ENCODE peak calls at places on chromosome 16, in five cellular contexts. One of them, this sample, is unnamed.

GRCh38 chr16:31470615-31471014 is 1.3 kb upstream of the TGFB1I1 start:
- DNase-seq in H1: no peak
- DNase-seq in HepG2: no peak
- DNase-seq in HCT116: no peak
- DNase-seq in GM12878: no peak
- DNase-seq in this sample: no peak

GRCh38 chr16:15434425-15435215 is at the start of gene BMERB1:
- DNase-seq in GM12878: no peak
- DNase-seq in HepG2: no peak
- DNase-seq in H1: peak; percentile 91
- DNase-seq in HCT116: peak; percentile 12
- DNase-seq in this sample: no peak

GRCh38 chr16:18983565-18984424 is at the start of gene TMC7:
- DNase-seq in HCT116: peak; percentile 80
- DNase-seq in H1: peak; percentile 93
- DNase-seq in HepG2: peak; percentile 91
- DNase-seq in GM12878: no peak
- DNase-seq in this sample: peak; percentile 89

GRCh38 chr16:67182288-67182687 is 1.5 kb downstream of the MATCAP1 start:
- DNase-seq in GM12878: no peak
- DNase-seq in HepG2: no peak
- DNase-seq in H1: no peak
- DNase-seq in HCT116: no peak
- DNase-seq in this sample: no peak

GRCh38 chr16:27769561-27770222 is 219.7 kb downstream of the KATNIP start:
- DNase-seq in HepG2: no peak
- DNase-seq in H1: no peak
- DNase-seq in HCT116: peak; percentile 80
- DNase-seq in GM12878: no peak
- DNase-seq in this sample: no peak

GRCh38 chr16:31695667-31696066 is 168.0 kb downstream of the AHSP start:
- DNase-seq in HepG2: no peak
- DNase-seq in GM12878: no peak
- DNase-seq in H1: no peak
- DNase-seq in HCT116: no peak
- DNase-seq in this sample: peak; percentile 31

GRCh38 chr16:54926166-54926838 is 4.4 kb upstream of the IRX5 start:
- DNase-seq in H1: no peak
- DNase-seq in HepG2: no peak
- DNase-seq in HCT116: no peak
- DNase-seq in GM12878: no peak
- DNase-seq in this sample: no peak

GRCh38 chr16:3274947-3275346 is 8.3 kb upstream of the ZNF263 start:
- DNase-seq in HCT116: no peak
- DNase-seq in HepG2: no peak
- DNase-seq in H1: no peak
- DNase-seq in GM12878: no peak
- DNase-seq in this sample: no peak

GRCh38 chr16:4679854-4680636 is 13.3 kb upstream of the NUDT16L1 start:
- DNase-seq in HCT116: no peak
- DNase-seq in H1: no peak
- DNase-seq in GM12878: no peak
- DNase-seq in HepG2: no peak
- DNase-seq in this sample: no peak

GRCh38 chr16:27205436-27206065 is 2.2 kb downstream of the KDM8 start:
- DNase-seq in HepG2: no peak
- DNase-seq in H1: no peak
- DNase-seq in GM12878: no peak
- DNase-seq in HCT116: no peak
- DNase-seq in this sample: no peak

GRCh38 chr16:58286280-58286679 is 8.5 kb downstream of the PRSS54 start:
- DNase-seq in H1: no peak
- DNase-seq in GM12878: no peak
- DNase-seq in HCT116: no peak
- DNase-seq in HepG2: no peak
- DNase-seq in this sample: no peak

GRCh38 chr16:84741351-84741791 is 41.6 kb downstream of the USP10 start:
- DNase-seq in H1: no peak
- DNase-seq in GM12878: no peak
- DNase-seq in HepG2: no peak
- DNase-seq in HCT116: no peak
- DNase-seq in this sample: no peak

GRCh38 chr16:86382774-86383407 is 127.4 kb upstream of the FOXF1 start:
- DNase-seq in H1: no peak
- DNase-seq in HepG2: no peak
- DNase-seq in GM12878: no peak
- DNase-seq in HCT116: no peak
- DNase-seq in this sample: no peak

GRCh38 chr16:1333149-1333812 is at the start of gene BAIAP3:
- DNase-seq in GM12878: no peak
- DNase-seq in HepG2: no peak
- DNase-seq in HCT116: no peak
- DNase-seq in H1: peak; percentile 80
- DNase-seq in this sample: peak; percentile 74

GRCh38 chr16:66830422-66831404 is at the start of gene NAE1:
- DNase-seq in H1: peak; percentile 95
- DNase-seq in HCT116: peak; percentile 76
- DNase-seq in HepG2: peak; percentile 81
- DNase-seq in GM12878: peak; percentile 57
- DNase-seq in this sample: peak; percentile 95

DNA sequence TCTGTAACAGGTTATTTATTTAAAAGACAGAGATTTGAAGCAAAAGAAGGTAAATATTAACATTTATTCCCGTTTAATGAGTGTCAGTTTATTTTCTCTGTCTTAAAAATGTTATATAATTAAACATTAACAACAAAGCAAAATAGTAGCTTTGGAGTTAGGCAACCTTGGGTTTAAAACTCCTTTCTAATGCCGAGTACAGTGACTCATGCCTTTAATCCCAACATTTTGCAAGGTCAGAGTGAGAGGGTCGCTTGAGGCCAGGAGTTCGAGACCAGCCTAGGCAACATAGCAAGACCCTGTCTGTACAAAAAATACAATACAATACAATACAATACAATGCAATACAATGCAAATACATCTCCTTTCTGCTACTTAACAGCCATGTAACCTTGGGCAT is 128.7 kb downstream of the CHD9 start:
- DNase-seq in HepG2: peak; percentile 21
- DNase-seq in H1: no peak
- DNase-seq in GM12878: no peak
- DNase-seq in HCT116: no peak
- DNase-seq in this sample: no peak
- TF ChIP-seq SRF in HepG2: no peak
- TF ChIP-seq SRF in H1: no peak
- TF ChIP-seq SRF in GM12878: no peak
- TF ChIP-seq SRF in HCT116: no peak
- TF ChIP-seq SRF in this sample: no peak

GRCh38 chr16:71383054-71383773 is 24.7 kb downstream of the CALB2 start:
- DNase-seq in H1: no peak
- DNase-seq in GM12878: no peak
- DNase-seq in HCT116: no peak
- DNase-seq in HepG2: no peak
- DNase-seq in this sample: no peak
- H3K4me2 ChIP-seq in H1: peak overlapping the region; percentile 13
- H3K4me2 ChIP-seq in GM12878: no peak overlapping the region
- H3K4me2 ChIP-seq in HCT116: no peak overlapping the region
- H3K4me2 ChIP-seq in HepG2: no peak overlapping the region
- H3K4me2 ChIP-seq in this sample: no peak overlapping the region

GRCh38 chr16:71885261-71885650 is 1.3 kb upstream of the ZNF821 start:
- DNase-seq in HepG2: no peak
- DNase-seq in H1: no peak
- DNase-seq in HCT116: no peak
- DNase-seq in GM12878: no peak
- DNase-seq in this sample: no peak
- TF ChIP-seq SRF in HepG2: no peak
- TF ChIP-seq SRF in H1: no peak
- TF ChIP-seq SRF in HCT116: no peak
- TF ChIP-seq SRF in GM12878: no peak
- TF ChIP-seq SRF in this sample: no peak

GRCh38 chr16:81774348-81774747 is 4.7 kb upstream of the PLCG2 start:
- DNase-seq in HCT116: no peak
- DNase-seq in GM12878: no peak
- DNase-seq in HepG2: no peak
- DNase-seq in H1: no peak
- DNase-seq in this sample: no peak

GRCh38 chr16:81765111-81765919 is 13.8 kb upstream of the PLCG2 start:
- DNase-seq in GM12878: no peak
- DNase-seq in HCT116: no peak
- DNase-seq in H1: no peak
- DNase-seq in HepG2: no peak
- DNase-seq in this sample: no peak

GRCh38 chr16:81775570-81775969 is 3.5 kb upstream of the PLCG2 start:
- DNase-seq in GM12878: no peak
- DNase-seq in HCT116: no peak
- DNase-seq in HepG2: no peak
- DNase-seq in H1: no peak
- DNase-seq in this sample: no peak

GRCh38 chr16:81767987-81768592 is 11.0 kb upstream of the PLCG2 start:
- DNase-seq in HepG2: peak; percentile 93
- DNase-seq in HCT116: no peak
- DNase-seq in GM12878: no peak
- DNase-seq in H1: no peak
- DNase-seq in this sample: no peak

DNA sequence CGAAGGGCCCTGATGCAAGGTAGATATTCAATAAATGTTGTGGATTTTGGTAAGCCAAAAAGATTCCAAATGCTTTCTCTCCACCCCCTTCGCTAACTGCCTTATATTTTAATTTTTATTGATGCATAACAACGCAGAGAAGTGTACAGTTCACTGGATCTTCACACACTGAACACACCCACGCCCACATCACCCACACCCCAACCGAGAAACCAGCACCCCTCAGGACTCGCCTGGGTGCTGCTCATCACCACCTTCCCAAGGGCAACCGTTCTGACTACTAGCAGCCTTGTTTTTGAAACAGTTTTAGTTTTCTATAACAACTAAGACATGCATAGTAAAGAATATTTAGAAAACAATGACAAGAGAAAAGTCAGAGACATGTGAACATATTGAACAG is 9.1 kb upstream of the PLCG2 start:
- DNase-seq in HepG2: no peak
- DNase-seq in H1: no peak
- DNase-seq in GM12878: no peak
- DNase-seq in HCT116: no peak
- DNase-seq in this sample: no peak
- H3K4me2 ChIP-seq in HepG2: no peak overlapping the region
- H3K4me2 ChIP-seq in H1: no peak overlapping the region
- H3K4me2 ChIP-seq in GM12878: no peak overlapping the region
- H3K4me2 ChIP-seq in HCT116: no peak overlapping the region
- H3K4me2 ChIP-seq in this sample: no peak overlapping the region

DNA sequence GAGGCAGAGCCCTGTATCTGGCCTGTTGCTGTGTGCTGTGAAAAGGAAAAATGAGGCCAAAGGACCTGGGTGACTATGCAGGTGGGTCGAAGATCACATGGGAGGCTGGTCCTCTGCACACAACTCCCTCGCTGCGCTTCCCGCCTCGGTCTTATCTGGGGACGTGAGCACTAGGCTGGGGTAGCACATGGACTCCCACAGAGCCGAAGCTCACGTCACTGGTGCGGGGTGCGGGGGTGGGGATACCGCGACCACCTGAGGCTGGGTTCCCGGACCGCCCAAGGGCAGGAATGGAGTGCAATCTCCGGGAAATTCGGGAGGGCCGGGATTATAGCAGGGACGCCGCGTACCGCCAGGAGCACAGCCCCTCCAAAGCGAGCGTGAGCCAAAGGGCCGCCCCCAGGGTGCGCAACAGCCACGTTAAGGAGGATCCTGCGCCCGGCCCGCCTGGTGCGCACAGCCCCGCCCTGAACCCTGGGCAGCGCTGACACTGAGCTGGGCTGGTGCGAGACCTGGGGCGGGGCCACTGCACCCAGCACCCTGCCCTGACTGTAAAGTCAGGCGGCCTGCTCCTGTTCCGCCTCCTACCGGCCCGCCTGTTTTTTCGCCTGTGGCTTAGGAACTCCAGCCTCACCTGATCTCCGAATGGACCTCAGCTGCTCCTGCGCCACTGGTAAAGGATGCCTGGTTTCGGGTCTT is 4.8 kb downstream of the MT1A start:
- DNase-seq in HCT116: peak; percentile 78
- DNase-seq in H1: peak; percentile 67
- DNase-seq in HepG2: peak; percentile 39
- DNase-seq in GM12878: no peak
- DNase-seq in this sample: peak; percentile 82
- TF ChIP-seq SRF in HCT116: no peak
- TF ChIP-seq SRF in H1: no peak
- TF ChIP-seq SRF in HepG2: no peak
- TF ChIP-seq SRF in GM12878: no peak
- TF ChIP-seq SRF in this sample: no peak

GRCh38 chr16:70680495-70681381 is 5.1 kb downstream of the MTSS2 start:
- DNase-seq in HepG2: no peak
- DNase-seq in GM12878: no peak
- DNase-seq in HCT116: no peak
- DNase-seq in H1: no peak
- DNase-seq in this sample: no peak

GRCh38 chr16:70682239-70683145 is 3.4 kb downstream of the MTSS2 start:
- DNase-seq in HepG2: peak; percentile 69
- DNase-seq in HCT116: no peak
- DNase-seq in GM12878: no peak
- DNase-seq in H1: no peak
- DNase-seq in this sample: no peak

GRCh38 chr16:70679653-70680494 is 6.0 kb downstream of the MTSS2 start:
- DNase-seq in H1: peak; percentile 84
- DNase-seq in HepG2: no peak
- DNase-seq in HCT116: no peak
- DNase-seq in GM12878: no peak
- DNase-seq in this sample: peak; percentile 82

GRCh38 chr16:70683146-70683944 is 2.5 kb downstream of the MTSS2 start:
- DNase-seq in HCT116: no peak
- DNase-seq in GM12878: no peak
- DNase-seq in HepG2: no peak
- DNase-seq in H1: no peak
- DNase-seq in this sample: no peak

DNA sequence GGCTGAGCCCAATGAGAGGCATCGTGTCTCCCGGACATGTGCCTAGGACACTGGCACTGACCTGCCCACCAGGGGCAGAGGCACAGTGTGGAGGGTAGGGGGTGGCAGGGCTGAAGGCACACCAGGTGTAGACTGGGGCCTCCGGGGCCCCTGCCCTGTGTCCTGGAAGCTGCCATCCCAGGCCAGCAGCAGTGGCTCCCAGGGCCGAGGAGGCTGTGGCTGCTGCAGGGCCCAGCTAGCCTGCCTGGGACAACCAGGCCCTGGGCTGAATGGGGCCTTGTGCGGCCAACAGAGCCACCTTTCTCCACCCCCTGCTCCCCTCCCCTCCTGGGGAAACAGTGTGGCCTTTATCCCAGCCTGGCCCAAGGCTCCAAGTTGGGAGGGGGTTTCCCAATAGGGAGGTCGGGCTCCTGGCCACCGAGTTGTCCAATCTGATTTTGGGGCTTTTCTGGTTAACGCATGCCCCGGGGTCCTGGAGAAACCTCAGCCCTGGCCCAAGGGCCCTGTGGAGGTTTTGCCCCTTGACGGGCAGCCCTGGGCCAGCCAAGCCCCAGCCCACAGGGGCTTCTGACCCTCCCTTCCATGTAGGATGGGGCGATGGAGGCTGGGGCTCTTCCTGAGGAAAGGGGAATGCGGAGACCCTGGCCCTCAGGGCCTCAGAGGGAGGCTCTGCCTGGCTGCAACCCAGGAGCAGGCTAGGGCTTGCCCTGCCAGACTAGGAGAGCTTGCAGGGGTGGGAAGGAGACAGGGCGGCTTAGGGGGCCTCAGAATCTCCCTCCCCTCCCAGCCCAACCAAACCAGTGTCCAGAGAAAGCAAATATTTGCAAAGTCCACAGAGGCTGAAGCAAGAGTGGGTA is 4.2 kb downstream of the MTSS2 start:
- DNase-seq in HepG2: peak; percentile 92
- DNase-seq in GM12878: no peak
- DNase-seq in H1: no peak
- DNase-seq in HCT116: no peak
- DNase-seq in this sample: no peak
- H3K4me2 ChIP-seq in HepG2: peak overlapping the region; percentile 100
- H3K4me2 ChIP-seq in GM12878: no peak overlapping the region
- H3K4me2 ChIP-seq in H1: no peak overlapping the region
- H3K4me2 ChIP-seq in HCT116: no peak overlapping the region
- H3K4me2 ChIP-seq in this sample: no peak overlapping the region